ENCODE peak calls at places on chromosomes 4 and X, in six cellular contexts. K is bronchial epithelial cell; Z is sciatic nerve; V is right atrium auricular region; G is coronary artery; U is activated CD4-positive, alpha-beta T cell treated with anti-CD3 and anti-CD28 coated beads, Interleukin-2, amount 50 U/mL, for 48 hours. R is an unnamed sample.

GRCh38 chrX:80513620-80514019 is 93.4 kb downstream of the TENT5D start:
- DNase-seq in K (no peak), Z (no peak), V (no peak), G (no peak), U (no peak), R (no peak)

GRCh38 chrX:43882294-43882681 is at the start of gene MAOB:
- DNase-seq in K (no peak), Z (peak; percentile 62), V (no peak), G (no peak), U (peak; percentile 2), R (peak; percentile 39)

GRCh38 chrX:17500145-17500579 is 125.2 kb downstream of the NHS start:
- DNase-seq in K (peak; percentile 67), Z (no peak), V (no peak), G (no peak), U (no peak), R (no peak)

GRCh38 chr4:122700178-122700725 is 32.3 kb upstream of the BBS12 start:
- DNase-seq in K (peak; percentile 65), Z (no peak), V (peak; percentile 72), G (no peak), U (no peak), R (no peak)

GRCh38 chr4:61336488-61336887 is 136.4 kb downstream of the ADGRL3 start:
- DNase-seq in K (no peak), Z (no peak), V (no peak), G (no peak), U (no peak), R (no peak)

GRCh38 chrX:65668362-65669310 is 1.2 kb downstream of the MSN start:
- DNase-seq in K (peak; percentile 66), Z (peak; percentile 66), V (peak; percentile 78), G (peak; percentile 89), U (peak; percentile 57), R (peak; percentile 53)

GRCh38 chr4:150598906-150599305 is 17.0 kb downstream of the MAB21L2 start:
- DNase-seq in K (no peak), Z (no peak), V (no peak), G (no peak), U (no peak), R (no peak)

GRCh38 chr4:153792007-153792892 is 3.4 kb upstream of the SFRP2 start:
- DNase-seq in K (peak; percentile 64), Z (peak; percentile 85), V (peak; percentile 75), G (peak; percentile 74), U (peak; percentile 65), R (peak; percentile 55)

GRCh38 chrX:119041175-119041574 is 31.6 kb upstream of the CT47C1 start:
- DNase-seq in K (peak; percentile 54), Z (peak; percentile 60), V (peak; percentile 75), G (peak; percentile 77), U (no peak), R (no peak)

GRCh38 chr4:180462116-180462515 is 1781.1 kb upstream of the TENM3 start:
- DNase-seq in K (no peak), Z (no peak), V (no peak), G (no peak), U (no peak), R (no peak)

GRCh38 chr4:44447563-44448504 is 775 bp downstream of the KCTD8 start:
- DNase-seq in K (no peak), Z (peak; percentile 60), V (peak; percentile 58), G (peak; percentile 68), U (no peak), R (peak; percentile 8)

GRCh38 chr4:139330283-139330682 is 28.0 kb upstream of the NDUFC1 start:
- DNase-seq in K (no peak), Z (no peak), V (no peak), G (no peak), U (no peak), R (no peak)

GRCh38 chrX:68997911-68998310 is 167.3 kb downstream of the PJA1 start:
- DNase-seq in K (no peak), Z (no peak), V (peak; percentile 64), G (no peak), U (no peak), R (no peak)

GRCh38 chr4:104491396-104491821 is 3.3 kb downstream of the CXXC4 start:
- DNase-seq in K (no peak), Z (peak; percentile 67), V (no peak), G (no peak), U (peak; percentile 5), R (peak; percentile 36)